ENCODE peak calls at places on chromosomes 7 and 10, in eight cellular contexts. B, X, S, R, E, T, K and A are unnamed samples.

GRCh38 chr10:50452603-50453002 is 171.2 kb downstream of the SGMS1 start:
- DNase-seq in B (no peak), X (no peak), S (no peak), R (no peak), E (no peak), T (no peak), K (no peak), A (no peak)

GRCh38 chr10:118276203-118276602 is 65.9 kb downstream of the FAM204A start:
- DNase-seq in B (no peak), X (no peak), S (no peak), R (no peak), E (no peak), T (no peak), K (no peak), A (no peak)

GRCh38 chr7:110168010-110168409 is 922.9 kb upstream of the LRRN3 start:
- DNase-seq in B (no peak), X (no peak), S (no peak), R (no peak), E (no peak), T (no peak), K (no peak), A (no peak)

GRCh38 chr7:151309306-151309705 is 32.3 kb upstream of the NUB1 start:
- DNase-seq in B (no peak), X (no peak), S (no peak), R (no peak), E (no peak), T (no peak), K (no peak), A (no peak)

GRCh38 chr10:79420974-79421688 is 24.3 kb downstream of the ZCCHC24 start:
- DNase-seq in B (no peak), X (no peak), S (no peak), R (no peak), E (no peak), T (peak), K (no peak), A (no peak)

GRCh38 chr7:149427096-149427680 is 33.7 kb downstream of the ZNF777 start:
- DNase-seq in B (no peak), X (no peak), S (no peak), R (no peak), E (no peak), T (no peak), K (no peak), A (no peak)

GRCh38 chr10:47024046-47024322 is 112.8 kb downstream of the PTPN20 start:
- DNase-seq in B (no peak), X (no peak), S (no peak), R (no peak), E (no peak), T (no peak), K (no peak), A (no peak)

GRCh38 chr10:69394020-69394419 is 22.7 kb downstream of the TACR2 start:
- DNase-seq in B (no peak), X (no peak), S (no peak), R (no peak), E (no peak), T (no peak), K (no peak), A (no peak)

GRCh38 chr7:139682136-139683013 is 95.4 kb downstream of the HIPK2 start:
- DNase-seq in B (no peak), X (no peak), S (peak), R (no peak), E (no peak), T (no peak), K (peak), A (no peak)

GRCh38 chr10:48526846-48527505 is 77.9 kb downstream of the ARHGAP22 start:
- DNase-seq in B (no peak), X (no peak), S (no peak), R (no peak), E (no peak), T (no peak), K (no peak), A (no peak)

GRCh38 chr10:62996925-62997324 is 136.2 kb upstream of the NRBF2 start:
- DNase-seq in B (no peak), X (no peak), S (no peak), R (no peak), E (no peak), T (no peak), K (no peak), A (no peak)

GRCh38 chr7:37438879-37439278 is 9.8 kb downstream of the ELMO1 start:
- DNase-seq in B (no peak), X (no peak), S (no peak), R (no peak), E (no peak), T (no peak), K (no peak), A (no peak)

GRCh38 chr7:123645516-123645915 is 10.2 kb upstream of the LMOD2 start:
- DNase-seq in B (no peak), X (no peak), S (no peak), R (no peak), E (no peak), T (no peak), K (no peak), A (no peak)

GRCh38 chr10:56327117-56327516 is 33.9 kb downstream of the ZWINT start:
- DNase-seq in B (no peak), X (no peak), S (no peak), R (no peak), E (no peak), T (no peak), K (no peak), A (no peak)

GRCh38 chr10:121058082-121058481 is 206.9 kb downstream of the WDR11 start:
- DNase-seq in B (no peak), X (no peak), S (no peak), R (no peak), E (no peak), T (no peak), K (no peak), A (no peak)

GRCh38 chr7:102983602-102984001 is 70.8 kb downstream of the LRRC17 start:
- DNase-seq in B (no peak), X (no peak), S (no peak), R (no peak), E (no peak), T (no peak), K (no peak), A (no peak)

GRCh38 chr7:83976302-83976701 is 218.3 kb downstream of the SEMA3A start:
- DNase-seq in B (peak), X (no peak), S (peak), R (no peak), E (no peak), T (no peak), K (peak), A (no peak)

GRCh38 chr10:24427678-24428409 is 218.9 kb downstream of the KIAA1217 start:
- DNase-seq in B (no peak), X (no peak), S (no peak), R (no peak), E (no peak), T (no peak), K (no peak), A (no peak)

GRCh38 chr10:77873558-77874380 is 52.8 kb downstream of the DLG5 start:
- DNase-seq in B (no peak), X (no peak), S (peak), R (no peak), E (no peak), T (peak), K (no peak), A (peak)

GRCh38 chr7:87505557-87506242 is 30.2 kb upstream of the ABCB4 start:
- DNase-seq in B (no peak), X (no peak), S (no peak), R (no peak), E (no peak), T (no peak), K (no peak), A (no peak)

GRCh38 chr7:40324889-40325288 is 190.1 kb downstream of the SUGCT start:
- DNase-seq in B (no peak), X (no peak), S (no peak), R (no peak), E (no peak), T (no peak), K (no peak), A (no peak)

GRCh38 chr7:97145068-97145467 is 27.6 kb downstream of the SDHAF3 start:
- DNase-seq in B (peak), X (no peak), S (peak), R (no peak), E (no peak), T (no peak), K (no peak), A (no peak)

GRCh38 chr10:97648557-97649404 is 8.3 kb downstream of the PI4K2A start:
- DNase-seq in B (peak), X (no peak), S (peak), R (no peak), E (no peak), T (no peak), K (peak), A (no peak)

GRCh38 chr10:44419790-44420549 is 35.1 kb upstream of the CXCL12 start:
- DNase-seq in B (no peak), X (no peak), S (no peak), R (no peak), E (no peak), T (no peak), K (no peak), A (no peak)

GRCh38 chr7:115475774-115476407 is 554.0 kb downstream of the MDFIC start:
- DNase-seq in B (no peak), X (no peak), S (no peak), R (no peak), E (no peak), T (no peak), K (peak), A (no peak)

GRCh38 chr10:200405-200804 is 65.2 kb downstream of the ZMYND11 start:
- DNase-seq in B (no peak), X (no peak), S (peak), R (no peak), E (no peak), T (no peak), K (no peak), A (no peak)

GRCh38 chr10:22713853-22714523 is 390 bp downstream of the PIP4K2A start:
- DNase-seq in B (no peak), X (no peak), S (no peak), R (no peak), E (peak), T (peak), K (peak), A (no peak)

GRCh38 chr10:6269953-6270867 is 67.5 kb downstream of the PFKFB3 start:
- DNase-seq in B (no peak), X (peak), S (peak), R (no peak), E (no peak), T (peak), K (no peak), A (no peak)

GRCh38 chr7:24401628-24402593 is 117.9 kb downstream of the NPY start:
- DNase-seq in B (peak), X (no peak), S (peak), R (no peak), E (no peak), T (no peak), K (no peak), A (no peak)

GRCh38 chr7:128027485-128027980 is 3.7 kb downstream of the LRRC4 start:
- DNase-seq in B (no peak), X (no peak), S (no peak), R (no peak), E (no peak), T (no peak), K (peak), A (no peak)

GRCh38 chr7:36827914-36828313 is 103.6 kb upstream of the AOAH start:
- DNase-seq in B (no peak), X (no peak), S (peak), R (no peak), E (no peak), T (no peak), K (no peak), A (no peak)

GRCh38 chr10:69004821-69005220 is 16.2 kb downstream of the KIFBP start:
- DNase-seq in B (peak), X (no peak), S (peak), R (no peak), E (no peak), T (no peak), K (peak), A (no peak)

GRCh38 chr10:91785851-91786250 is 12.4 kb upstream of the TNKS2 start:
- DNase-seq in B (no peak), X (no peak), S (peak), R (no peak), E (no peak), T (no peak), K (no peak), A (no peak)

GRCh38 chr10:484925-485661 is 204.4 kb downstream of the DIP2C start:
- DNase-seq in B (no peak), X (no peak), S (peak), R (no peak), E (no peak), T (peak), K (peak), A (no peak)

GRCh38 chr10:26642896-26643653 is 54.4 kb upstream of the PDSS1 start:
- DNase-seq in B (no peak), X (no peak), S (no peak), R (no peak), E (no peak), T (no peak), K (peak), A (no peak)

GRCh38 chr7:78218051-78218450 is 419.5 kb downstream of the PHTF2 start:
- DNase-seq in B (no peak), X (no peak), S (peak), R (no peak), E (no peak), T (no peak), K (no peak), A (no peak)

GRCh38 chr7:94223375-94224084 is 171.2 kb upstream of the COL1A2 start:
- DNase-seq in B (peak), X (no peak), S (peak), R (no peak), E (no peak), T (no peak), K (peak), A (no peak)

GRCh38 chr10:73810735-73811465 is 498 bp downstream of the NDST2 start:
- DNase-seq in B (no peak), X (peak), S (peak), R (no peak), E (peak), T (peak), K (peak), A (no peak)